ENCODE peak calls at places on chromosome 1, in seven cellular contexts. K is mammary epithelial cell, A is IMR-90, W is cardiac muscle cell, X is body of pancreas, D is right atrium auricular region, F is uterus. G is an unnamed sample.

GRCh38 chr1:51515982-51516638 is 3.0 kb downstream of the EPS15 start:
- DNase-seq in K (no peak), A (no peak), W (no peak), X (no peak), D (no peak), F (no peak), G (no peak)

GRCh38 chr1:6093611-6094010 is 47.9 kb downstream of the KCNAB2 start:
- DNase-seq in K (no peak), A (no peak), W (no peak), X (no peak), D (no peak), F (no peak), G (peak; percentile 25)

GRCh38 chr1:1591452-1591851 is 8.5 kb downstream of the FNDC10 start:
- DNase-seq in K (no peak), A (peak; percentile 34), W (no peak), X (no peak), D (no peak), F (no peak), G (no peak)

GRCh38 chr1:80218112-80218511 is 1211.6 kb upstream of the ADGRL4 start:
- DNase-seq in K (peak; percentile 60), A (peak; percentile 59), W (peak; percentile 55), X (no peak), D (no peak), F (no peak), G (no peak)

GRCh38 chr1:89712420-89712819 is 79.5 kb downstream of the LRRC8C start:
- DNase-seq in K (no peak), A (no peak), W (no peak), X (no peak), D (no peak), F (no peak), G (no peak)

GRCh38 chr1:244445320-244446181 is 6.2 kb downstream of the ADSS2 start:
- DNase-seq in K (no peak), A (peak; percentile 17), W (no peak), X (no peak), D (no peak), F (no peak), G (no peak)

GRCh38 chr1:2271841-2272655 is 43.9 kb downstream of the SKI start:
- DNase-seq in K (no peak), A (no peak), W (no peak), X (no peak), D (no peak), F (no peak), G (no peak)

GRCh38 chr1:96411006-96411405 is 310.6 kb upstream of the PTBP2 start:
- DNase-seq in K (no peak), A (no peak), W (no peak), X (no peak), D (no peak), F (no peak), G (no peak)

GRCh38 chr1:79716481-79716880 is 710.0 kb upstream of the ADGRL4 start:
- DNase-seq in K (peak; percentile 68), A (peak; percentile 69), W (no peak), X (no peak), D (no peak), F (no peak), G (no peak)

GRCh38 chr1:30744060-30744756 is 13.4 kb downstream of the LAPTM5 start:
- DNase-seq in K (peak; percentile 54), A (peak; percentile 73), W (no peak), X (no peak), D (no peak), F (no peak), G (no peak)

GRCh38 chr1:162251102-162251501 is 125.6 kb downstream of the SPATA46 start:
- DNase-seq in K (no peak), A (no peak), W (no peak), X (no peak), D (no peak), F (no peak), G (no peak)

GRCh38 chr1:71231751-71232150 is 150.9 kb upstream of the ZRANB2 start:
- DNase-seq in K (peak; percentile 44), A (no peak), W (no peak), X (no peak), D (no peak), F (no peak), G (no peak)

GRCh38 chr1:109371271-109371739 is 26.4 kb downstream of the SORT1 start:
- DNase-seq in K (peak; percentile 58), A (peak; percentile 65), W (no peak), X (no peak), D (no peak), F (peak; percentile 47), G (no peak)

GRCh38 chr1:40032240-40032891 is 8.2 kb upstream of the CAP1 start:
- DNase-seq in K (peak; percentile 60), A (peak; percentile 76), W (peak; percentile 66), X (peak; percentile 61), D (peak; percentile 69), F (peak; percentile 53), G (no peak)

GRCh38 chr1:23559985-23560755 is 869 bp upstream of the ID3 start:
- DNase-seq in K (no peak), A (peak; percentile 47), W (peak; percentile 39), X (no peak), D (no peak), F (no peak), G (no peak)

GRCh38 chr1:23561076-23561812 is 1.9 kb upstream of the ID3 start:
- DNase-seq in K (no peak), A (no peak), W (no peak), X (no peak), D (no peak), F (no peak), G (peak; percentile 0)

GRCh38 chr1:23562138-23562819 is 3.0 kb upstream of the ID3 start:
- DNase-seq in K (peak; percentile 82), A (peak; percentile 99), W (peak; percentile 98), X (peak; percentile 96), D (peak; percentile 99), F (peak; percentile 95), G (peak; percentile 97)

GRCh38 chr1:23563003-23563402 is 3.7 kb upstream of the ID3 start:
- DNase-seq in K (no peak), A (no peak), W (no peak), X (no peak), D (no peak), F (no peak), G (no peak)

GRCh38 chr1:23561813-23562100 is 2.5 kb upstream of the ID3 start:
- DNase-seq in K (no peak), A (no peak), W (no peak), X (no peak), D (no peak), F (no peak), G (no peak)
- H3K4me1 ChIP-seq in K (peaks cover 27% of the 10 kb centered on the region), A (peaks cover 30% of the 10 kb centered on the region), W (peaks cover 43% of the 10 kb centered on the region), X (peaks cover 65% of the 10 kb centered on the region), D (no peaks in the 10 kb centered on the region), F (no peaks in the 10 kb centered on the region), G (peaks cover 59% of the 10 kb centered on the region)

DNA sequence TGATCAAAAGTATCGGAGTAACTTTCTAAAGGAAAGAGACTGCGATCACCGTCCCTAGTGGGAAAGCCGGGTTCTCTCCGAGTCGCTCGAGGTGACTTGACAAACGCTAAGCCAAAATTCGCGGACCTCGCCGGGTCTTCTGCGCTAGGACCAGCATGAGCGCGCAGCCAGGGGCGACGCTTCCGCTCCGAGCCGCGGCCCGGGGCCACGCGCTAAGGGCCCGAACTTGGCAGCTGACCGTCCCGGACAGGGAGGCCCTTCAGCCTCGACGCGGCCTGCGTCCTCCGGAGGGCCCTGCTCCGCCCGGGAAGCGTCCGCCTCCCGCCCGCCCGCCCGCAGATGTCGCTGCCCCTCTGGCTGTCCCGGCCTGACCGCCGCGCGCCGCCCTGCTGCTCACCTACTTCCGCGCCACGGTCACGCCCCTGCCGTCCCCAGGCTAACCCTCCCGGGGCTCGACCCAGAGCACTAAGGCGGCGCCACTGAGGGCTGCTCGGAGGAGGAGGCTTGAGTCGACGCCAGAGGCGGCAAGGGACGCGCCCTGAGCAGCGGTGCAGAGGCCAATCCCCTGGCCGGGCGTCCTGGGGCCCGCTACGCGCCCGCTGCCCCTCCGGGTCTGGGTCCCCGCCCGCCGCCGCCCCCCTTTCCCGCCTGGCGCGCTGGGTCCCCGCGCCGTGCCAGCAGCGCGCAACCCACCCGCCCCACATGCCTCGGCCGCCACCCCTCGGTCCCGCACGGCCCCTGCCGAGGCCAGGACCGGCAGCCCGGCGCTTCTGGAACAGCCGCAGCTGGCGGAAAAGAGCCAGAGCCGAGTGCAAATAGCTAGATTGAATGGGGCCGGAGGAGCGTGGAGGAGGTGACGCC is 896 bp upstream of the DUSP10 start:
- DNase-seq in K (peak; percentile 86), A (peak; percentile 65), W (peak; percentile 80), X (peak; percentile 92), D (peak; percentile 90), F (peak; percentile 73), G (peak; percentile 96)
- TF ChIP-seq CTCF in K (no peak), A (peak; percentile 8), W (no peak), X (peak; percentile 25), D (peak; percentile 10), F (peak; percentile 5), G (peak; percentile 43)

GRCh38 chr1:247060771-247061170 is 17.8 kb downstream of the ZNF670 start:
- DNase-seq in K (no peak), A (no peak), W (no peak), X (no peak), D (no peak), F (no peak), G (no peak)
- H3K9me3 ChIP-seq in K (peaks cover 19% of the 10 kb centered on the region), A (peaks cover 10% of the 10 kb centered on the region), W (no peaks in the 10 kb centered on the region), X (peaks cover 8% of the 10 kb centered on the region), D (no peaks in the 10 kb centered on the region), F (no peaks in the 10 kb centered on the region), G (peaks cover 44% of the 10 kb centered on the region)

DNA sequence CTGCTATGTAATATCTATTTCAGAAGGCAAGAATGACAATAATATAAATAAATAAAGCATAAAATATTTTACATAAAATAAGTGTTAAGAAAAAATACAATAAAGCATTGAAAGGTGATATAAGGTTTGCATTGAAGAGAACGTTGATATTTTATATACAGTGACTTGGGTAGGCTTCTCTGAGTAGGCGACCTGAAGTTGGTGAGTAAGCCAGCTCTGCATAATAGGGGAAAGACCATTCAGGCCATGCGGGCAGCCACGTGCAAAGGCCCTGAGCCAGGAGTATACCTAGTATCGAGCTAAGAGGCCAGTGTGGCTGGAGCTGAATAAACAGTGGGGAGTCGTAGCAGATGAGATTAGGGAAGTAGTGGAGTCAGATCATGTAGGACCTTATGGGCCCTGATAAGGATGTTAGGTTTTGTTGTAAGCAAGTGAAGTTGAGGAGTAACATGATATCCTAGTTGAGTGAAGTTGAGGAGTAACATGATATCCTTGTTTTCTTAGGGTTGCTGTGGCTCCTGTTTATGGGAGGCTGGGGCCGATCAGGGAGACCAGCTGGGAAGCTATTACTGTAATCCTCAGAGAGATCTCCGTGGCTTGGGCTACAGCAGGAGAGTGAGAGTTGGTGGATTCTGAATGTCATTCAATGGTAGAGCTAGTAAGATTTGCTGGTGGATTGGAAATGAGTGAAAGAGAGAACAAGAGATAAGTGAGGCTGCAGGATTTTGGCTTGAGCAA is 22.0 kb downstream of the KCNK1 start:
- DNase-seq in K (no peak), A (peak; percentile 62), W (no peak), X (no peak), D (no peak), F (no peak), G (no peak)
- H3K4me1 ChIP-seq in K (no peaks in the 10 kb centered on the region), A (no peaks in the 10 kb centered on the region), W (peaks cover 15% of the 10 kb centered on the region), X (peaks cover 3% of the 10 kb centered on the region), D (peaks cover 6% of the 10 kb centered on the region), F (no peaks in the 10 kb centered on the region), G (no peaks in the 10 kb centered on the region)

GRCh38 chr1:226063362-226064167 is 1.0 kb downstream of the H3-3A start:
- DNase-seq in K (peak; percentile 35), A (peak; percentile 28), W (peak; percentile 71), X (peak; percentile 43), D (peak; percentile 62), F (peak; percentile 55), G (peak; percentile 53)
- TF ChIP-seq CTCF in K (no peak), A (no peak), W (no peak), X (no peak), D (no peak), F (no peak), G (no peak)